ENCODE peak calls at places on chromosomes 6 and 20, in ten cellular contexts. D is adrenal gland, P is uterus, Z is prostate gland, Q is right lobe of liver, M is spleen, C is stomach, G is ovary, S is IMR-90, E is suprapubic skin. I is an unnamed sample.

GRCh38 chr20:5000263-5001173 is 792 bp downstream of the SLC23A2 start:
- DNase-seq in D (peak; percentile 83), P (peak; percentile 39), Z (peak; percentile 19), Q (peak; percentile 71), M (peak; percentile 89), C (peak; percentile 26), G (peak; percentile 54), S (peak; percentile 18), E (peak; percentile 82), I (no peak)

GRCh38 chr6:11494786-11495564 is 42.6 kb upstream of the TMEM170B start:
- DNase-seq in D (no peak), P (no peak), Z (no peak), Q (no peak), M (no peak), C (no peak), G (no peak), S (no peak), E (no peak), I (no peak)

GRCh38 chr6:31851485-31851832 is 11.2 kb downstream of the NEU1 start:
- DNase-seq in D (no peak), P (no peak), Z (no peak), Q (no peak), M (no peak), C (no peak), G (no peak), S (peak; percentile 54), E (no peak), I (no peak)

GRCh38 chr6:105747823-105748405 is 338.2 kb upstream of the PRDM1 start:
- DNase-seq in D (no peak), P (no peak), Z (no peak), Q (no peak), M (no peak), C (no peak), G (no peak), S (no peak), E (no peak), I (no peak)

GRCh38 chr6:117916483-117916882 is 9.4 kb downstream of the SLC35F1 start:
- DNase-seq in D (no peak), P (no peak), Z (no peak), Q (no peak), M (no peak), C (no peak), G (no peak), S (no peak), E (no peak), I (peak; percentile 72)

GRCh38 chr20:57480444-57481152 is 44.3 kb downstream of the CTCFL start:
- DNase-seq in D (no peak), P (no peak), Z (no peak), Q (no peak), M (peak; percentile 86), C (no peak), G (no peak), S (no peak), E (peak; percentile 66), I (no peak)

GRCh38 chr6:145669627-145670034 is 65.7 kb downstream of the EPM2A start:
- DNase-seq in D (peak; percentile 23), P (no peak), Z (no peak), Q (no peak), M (no peak), C (no peak), G (no peak), S (peak; percentile 86), E (no peak), I (no peak)

GRCh38 chr6:119077643-119078448 is 618 bp downstream of the FAM184A start:
- DNase-seq in D (peak; percentile 41), P (peak; percentile 25), Z (peak; percentile 34), Q (peak; percentile 50), M (peak; percentile 85), C (peak; percentile 39), G (peak; percentile 46), S (no peak), E (peak; percentile 81), I (peak; percentile 91)

GRCh38 chr6:100376103-100376502 is 88.6 kb downstream of the SIM1 start:
- DNase-seq in D (no peak), P (no peak), Z (no peak), Q (no peak), M (no peak), C (no peak), G (no peak), S (no peak), E (no peak), I (no peak)

GRCh38 chr6:33279971-33280511 is 3.1 kb downstream of the B3GALT4 start:
- DNase-seq in D (no peak), P (no peak), Z (no peak), Q (no peak), M (no peak), C (no peak), G (no peak), S (peak; percentile 64), E (peak; percentile 65), I (no peak)

GRCh38 chr6:151142676-151143075 is 97.1 kb upstream of the AKAP12 start:
- DNase-seq in D (no peak), P (no peak), Z (no peak), Q (no peak), M (no peak), C (no peak), G (no peak), S (no peak), E (no peak), I (no peak)

GRCh38 chr6:151141685-151142084 is 98.1 kb upstream of the AKAP12 start:
- DNase-seq in D (peak; percentile 30), P (no peak), Z (peak; percentile 13), Q (no peak), M (no peak), C (no peak), G (peak; percentile 35), S (no peak), E (no peak), I (no peak)

GRCh38 chr6:151143806-151144205 is 96.0 kb upstream of the AKAP12 start:
- DNase-seq in D (no peak), P (no peak), Z (no peak), Q (no peak), M (no peak), C (no peak), G (no peak), S (no peak), E (no peak), I (no peak)

GRCh38 chr6:151140767-151141166 is 99.0 kb upstream of the AKAP12 start:
- DNase-seq in D (no peak), P (no peak), Z (no peak), Q (no peak), M (no peak), C (no peak), G (no peak), S (no peak), E (no peak), I (no peak)

DNA sequence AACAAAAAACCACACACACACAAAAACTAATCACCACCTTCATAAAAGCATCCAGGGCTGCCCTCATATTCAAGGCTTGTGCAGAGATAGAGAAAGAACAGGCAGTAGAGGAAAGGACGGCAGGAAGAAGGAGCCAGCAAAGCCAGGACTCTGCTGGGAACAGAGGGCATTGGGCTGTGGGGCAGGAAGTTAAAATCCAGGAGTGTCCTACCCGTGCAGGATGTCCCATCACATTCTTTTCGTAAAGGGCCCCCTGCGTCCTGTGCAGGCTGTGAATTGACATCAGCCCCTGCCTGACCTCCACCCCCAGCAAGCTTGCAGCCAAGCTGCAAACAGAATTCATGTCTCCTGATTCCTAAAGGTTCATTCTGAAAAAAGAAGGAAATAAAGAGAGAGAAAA is 96.4 kb upstream of the AKAP12 start:
- DNase-seq in D (no peak), P (no peak), Z (no peak), Q (no peak), M (no peak), C (no peak), G (no peak), S (no peak), E (no peak), I (no peak)
- H3K27me3 ChIP-seq in D (no peaks in the 10 kb centered on the region), P (no peaks in the 10 kb centered on the region), Z (no peaks in the 10 kb centered on the region), Q (no peaks in the 10 kb centered on the region), M (no peaks in the 10 kb centered on the region), C (no peaks in the 10 kb centered on the region), G (no peaks in the 10 kb centered on the region), S (peaks cover 2% of the 10 kb centered on the region), E (no peaks in the 10 kb centered on the region), I (no peaks in the 10 kb centered on the region)

DNA sequence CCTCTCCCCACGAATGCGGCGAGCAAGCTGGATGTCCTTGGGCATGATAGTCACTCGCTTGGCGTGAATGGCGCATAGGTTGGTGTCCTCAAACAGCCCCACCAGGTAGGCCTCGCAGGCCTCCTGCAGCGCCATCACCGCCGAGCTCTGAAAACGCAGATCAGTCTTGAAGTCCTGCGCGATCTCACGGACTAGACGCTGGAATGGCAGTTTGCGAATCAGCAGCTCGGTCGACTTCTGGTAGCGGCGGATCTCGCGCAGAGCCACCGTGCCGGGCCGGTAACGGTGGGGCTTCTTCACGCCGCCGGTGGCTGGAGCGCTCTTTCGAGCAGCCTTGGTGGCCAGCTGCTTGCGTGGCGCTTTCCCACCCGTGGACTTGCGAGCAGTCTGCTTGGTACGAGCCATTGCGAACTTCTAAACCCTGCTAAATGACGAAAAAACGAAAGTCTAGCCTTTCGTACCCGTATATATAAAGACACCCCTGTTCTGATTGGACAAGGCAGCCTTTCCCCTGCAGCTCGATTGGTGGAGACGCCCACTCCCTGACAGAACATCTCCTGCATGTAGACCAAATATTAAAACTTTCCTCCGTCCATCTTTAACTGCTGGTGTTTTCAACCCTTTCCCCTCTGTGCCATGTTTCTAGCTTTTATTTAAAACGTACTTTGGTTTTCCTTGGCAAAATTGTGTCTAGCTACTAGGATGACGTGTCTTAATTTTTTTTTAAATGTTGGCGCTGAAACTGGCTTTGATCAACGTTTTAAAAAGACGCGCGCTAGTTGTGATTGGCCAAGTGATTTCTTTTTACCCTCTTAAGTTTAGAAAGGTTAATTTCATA is 109.8 kb downstream of the HFE start:
- DNase-seq in D (peak; percentile 88), P (peak; percentile 66), Z (peak; percentile 91), Q (peak; percentile 67), M (peak; percentile 93), C (peak; percentile 75), G (peak; percentile 85), S (peak; percentile 95), E (no peak), I (peak; percentile 94)
- TF ChIP-seq POLR2A in D (peak; percentile 98), P (peak; percentile 69), Z (peak; percentile 77), Q (peak; percentile 80), M (peak; percentile 90), C (no peak), G (peak; percentile 93), S (peak; percentile 97), E (peak; percentile 73), I (peak; percentile 36)

GRCh38 chr20:17568972-17569471 is 853 bp upstream of the DSTN start:
- DNase-seq in D (peak; percentile 88), P (peak; percentile 92), Z (peak; percentile 90), Q (peak; percentile 80), M (peak; percentile 83), C (peak; percentile 87), G (peak; percentile 90), S (peak; percentile 99), E (peak; percentile 95), I (peak; percentile 96)
- H3K27ac ChIP-seq in D (peak overlapping the region; percentile 66), P (peak overlapping the region; percentile 100), Z (peak overlapping the region; percentile 96), Q (peak overlapping the region; percentile 94), M (peak overlapping the region; percentile 96), C (peak overlapping the region; percentile 95), G (peak overlapping the region; percentile 95), S (peak overlapping the region; percentile 98), E (peak overlapping the region; percentile 100), I (peak overlapping the region; percentile 100)

DNA sequence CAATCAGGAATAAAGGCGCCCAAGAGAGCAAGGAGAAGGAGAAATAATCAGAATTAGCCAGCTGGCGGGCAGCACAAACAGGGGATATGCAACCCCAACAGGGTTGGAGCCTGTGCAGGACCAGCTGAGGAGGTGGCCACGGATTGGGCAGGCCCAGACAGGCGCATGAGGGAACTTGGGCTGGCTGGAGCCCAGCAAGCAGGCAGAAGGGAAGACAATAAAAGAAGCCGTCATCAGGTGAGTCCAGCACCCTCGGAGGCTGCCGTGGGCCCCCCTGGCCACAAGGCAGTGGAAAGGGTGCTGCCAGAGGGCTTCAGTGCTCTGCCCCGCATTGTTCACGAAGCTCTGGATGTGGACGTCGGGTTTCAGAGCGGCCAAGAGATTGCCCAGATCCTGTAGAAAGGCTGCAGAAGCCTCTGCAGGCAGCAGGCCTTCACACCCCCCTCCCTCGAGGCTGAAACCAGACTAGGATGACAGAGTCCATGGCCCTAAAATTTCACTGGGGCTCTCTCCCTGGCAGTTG is 28.4 kb upstream of the MAFB start:
- DNase-seq in D (no peak), P (no peak), Z (no peak), Q (no peak), M (no peak), C (no peak), G (no peak), S (no peak), E (no peak), I (no peak)
- H3K27me3 ChIP-seq in D (no peaks in the 10 kb centered on the region), P (no peaks in the 10 kb centered on the region), Z (no peaks in the 10 kb centered on the region), Q (no peaks in the 10 kb centered on the region), M (peaks cover 16% of the 10 kb centered on the region), C (peaks cover 3% of the 10 kb centered on the region), G (no peaks in the 10 kb centered on the region), S (peaks cover 2% of the 10 kb centered on the region), E (no peaks in the 10 kb centered on the region), I (peaks cover 17% of the 10 kb centered on the region)